ENCODE peak calls at places on chromosomes 7 and 10, in six cellular contexts. C is transverse colon; L is K562; I is colonic mucosa; E is heart left ventricle; U is CD8-positive, alpha-beta memory T cell. S is an unnamed sample.

GRCh38 chr7:67413670-67414069 is 417.0 kb downstream of the TYW1 start:
- DNase-seq in C (no peak), L (no peak), I (no peak), E (no peak), U (no peak), S (no peak)

GRCh38 chr7:12130664-12131063 is 80.4 kb upstream of the TMEM106B start:
- DNase-seq in C (no peak), L (no peak), I (no peak), E (no peak), U (no peak), S (no peak)

GRCh38 chr7:25732771-25733217 is 419.2 kb upstream of the NFE2L3 start:
- DNase-seq in C (no peak), L (no peak), I (no peak), E (no peak), U (no peak), S (no peak)

GRCh38 chr7:47497367-47498096 is 84.4 kb downstream of the TNS3 start:
- DNase-seq in C (no peak), L (no peak), I (no peak), E (no peak), U (no peak), S (no peak)

GRCh38 chr10:102117391-102118159 is 2.6 kb downstream of the LDB1 start:
- DNase-seq in C (peak; percentile 81), L (no peak), I (peak; percentile 77), E (peak; percentile 89), U (peak; percentile 51), S (peak; percentile 90)

GRCh38 chr7:83271212-83272099 is 108.8 kb upstream of the PCLO start:
- DNase-seq in C (no peak), L (no peak), I (no peak), E (no peak), U (no peak), S (no peak)

GRCh38 chr10:33334170-33334838 is at the start of gene NRP1:
- DNase-seq in C (peak; percentile 32), L (no peak), I (peak; percentile 39), E (peak; percentile 63), U (no peak), S (peak; percentile 23)

GRCh38 chr10:5596611-5597341 is 69.6 kb downstream of the ASB13 start:
- DNase-seq in C (no peak), L (no peak), I (no peak), E (no peak), U (no peak), S (no peak)

GRCh38 chr7:111388016-111388415 is 174.3 kb downstream of the IMMP2L start:
- DNase-seq in C (no peak), L (no peak), I (no peak), E (no peak), U (no peak), S (no peak)

GRCh38 chr7:140607441-140607989 is 33.1 kb downstream of the DENND2A start:
- DNase-seq in C (peak; percentile 36), L (no peak), I (peak; percentile 39), E (peak; percentile 79), U (no peak), S (peak; percentile 26)

GRCh38 chr7:15602236-15602635 is 40.4 kb upstream of the AGMO start:
- DNase-seq in C (no peak), L (no peak), I (no peak), E (no peak), U (no peak), S (no peak)

GRCh38 chr7:31114593-31115343 is 62.7 kb downstream of the ADCYAP1R1 start:
- DNase-seq in C (no peak), L (no peak), I (no peak), E (no peak), U (no peak), S (no peak)

GRCh38 chr10:74194545-74194944 is 43.5 kb downstream of the ADK start:
- DNase-seq in C (no peak), L (no peak), I (no peak), E (no peak), U (no peak), S (no peak)

GRCh38 chr7:44279731-44280505 is 45.5 kb downstream of the CAMK2B start:
- DNase-seq in C (peak; percentile 4), L (peak; percentile 39), I (no peak), E (no peak), U (no peak), S (no peak)

GRCh38 chr7:105388373-105389089 is at the start of gene SRPK2:
- DNase-seq in C (peak; percentile 84), L (peak; percentile 98), I (peak; percentile 82), E (peak; percentile 84), U (peak; percentile 64), S (peak; percentile 81)

GRCh38 chr7:24725554-24726260 is 31.6 kb downstream of the GSDME start:
- DNase-seq in C (no peak), L (no peak), I (no peak), E (no peak), U (no peak), S (no peak)

GRCh38 chr7:99742737-99743394 is 7.9 kb upstream of the CYP3A7 start:
- DNase-seq in C (no peak), L (no peak), I (no peak), E (no peak), U (no peak), S (no peak)

GRCh38 chr7:123966936-123967335 is 41.9 kb downstream of the SPAM1 start:
- DNase-seq in C (no peak), L (no peak), I (no peak), E (no peak), U (no peak), S (no peak)

GRCh38 chr7:40717242-40717641 is 582.4 kb downstream of the SUGCT start:
- DNase-seq in C (peak; percentile 14), L (no peak), I (peak; percentile 39), E (peak; percentile 80), U (no peak), S (peak; percentile 72)

GRCh38 chr7:33854951-33855350 is 50.4 kb upstream of the BMPER start:
- DNase-seq in C (no peak), L (no peak), I (no peak), E (no peak), U (no peak), S (no peak)

GRCh38 chr10:124000792-124001201 is 92.6 kb downstream of the CHST15 start:
- DNase-seq in C (no peak), L (no peak), I (no peak), E (no peak), U (no peak), S (no peak)

GRCh38 chr10:132926777-132927650 is 15.4 kb downstream of the CFAP46 start:
- DNase-seq in C (no peak), L (no peak), I (no peak), E (no peak), U (no peak), S (peak; percentile 4)

GRCh38 chr7:55062106-55062499 is 43.3 kb downstream of the EGFR start:
- DNase-seq in C (no peak), L (no peak), I (no peak), E (no peak), U (no peak), S (no peak)

GRCh38 chr10:29397221-29397620 is 108.4 kb downstream of the LYZL1 start:
- DNase-seq in C (no peak), L (no peak), I (no peak), E (no peak), U (no peak), S (no peak)

GRCh38 chr10:86203162-86203905 is 163.3 kb downstream of the GRID1 start:
- DNase-seq in C (no peak), L (peak; percentile 10), I (no peak), E (peak; percentile 25), U (no peak), S (no peak)

GRCh38 chr10:129972145-129972965 is 8.3 kb upstream of the EBF3 start:
- DNase-seq in C (no peak), L (no peak), I (no peak), E (no peak), U (no peak), S (no peak)

GRCh38 chr7:88090671-88091070 is 129.2 kb downstream of the SRI start:
- DNase-seq in C (no peak), L (no peak), I (no peak), E (no peak), U (no peak), S (no peak)

GRCh38 chr10:71848325-71849277 is 2.5 kb downstream of the PSAP start:
- DNase-seq in C (no peak), L (no peak), I (no peak), E (no peak), U (no peak), S (no peak)
- H3K4me3 ChIP-seq in C (no peak overlapping the region), L (peak overlapping the region; percentile 69), I (no peak overlapping the region), E (peak overlapping the region; percentile 90), U (no peak overlapping the region), S (no peak overlapping the region)

GRCh38 chr10:24385776-24386175 is 176.8 kb downstream of the KIAA1217 start:
- DNase-seq in C (no peak), L (no peak), I (no peak), E (peak; percentile 61), U (no peak), S (no peak)

GRCh38 chr10:24383681-24384106 is 174.8 kb downstream of the KIAA1217 start:
- DNase-seq in C (peak; percentile 91), L (peak; percentile 80), I (peak; percentile 91), E (peak; percentile 88), U (no peak), S (peak; percentile 96)

GRCh38 chr10:24382596-24382978 is 173.6 kb downstream of the KIAA1217 start:
- DNase-seq in C (no peak), L (no peak), I (no peak), E (no peak), U (no peak), S (no peak)

GRCh38 chr10:24382979-24383663 is 174.2 kb downstream of the KIAA1217 start:
- DNase-seq in C (peak; percentile 22), L (no peak), I (peak; percentile 63), E (no peak), U (no peak), S (no peak)

DNA sequence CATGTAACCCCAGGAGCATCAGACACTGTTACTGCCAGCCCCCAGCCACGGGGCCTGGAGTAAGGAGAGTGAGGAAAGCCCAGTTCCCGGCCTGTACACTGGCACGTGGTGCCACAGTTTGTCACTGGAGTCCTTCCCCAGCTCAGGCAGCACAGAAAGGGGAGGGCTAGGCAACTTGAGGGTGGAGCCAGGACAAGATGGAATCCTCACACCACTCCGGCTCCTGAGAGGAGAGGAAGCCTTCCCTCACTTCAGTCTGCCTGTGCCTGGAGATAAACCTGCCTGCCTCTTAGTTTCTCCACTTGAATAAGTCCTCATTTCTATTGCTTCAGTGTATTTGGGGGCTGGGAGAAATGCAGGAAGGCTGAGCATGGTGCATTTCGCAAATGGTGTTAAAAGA is 176.0 kb downstream of the KIAA1217 start:
- DNase-seq in C (no peak), L (no peak), I (no peak), E (no peak), U (no peak), S (no peak)
- H3K27ac ChIP-seq in C (no peak overlapping the region), L (no peak overlapping the region), I (no peak overlapping the region), E (peak overlapping the region; percentile 15), U (no peak overlapping the region), S (peak overlapping the region; percentile 96)

GRCh38 chr10:87895430-87895829 is 32.0 kb downstream of the PTEN start:
- DNase-seq in C (no peak), L (no peak), I (no peak), E (no peak), U (no peak), S (no peak)
- H3K36me3 ChIP-seq in C (no peaks in the 10 kb centered on the region), L (no peaks in the 10 kb centered on the region), I (no peaks in the 10 kb centered on the region), E (peaks cover 10% of the 10 kb centered on the region), U (no peaks in the 10 kb centered on the region), S (no peaks in the 10 kb centered on the region)

DNA sequence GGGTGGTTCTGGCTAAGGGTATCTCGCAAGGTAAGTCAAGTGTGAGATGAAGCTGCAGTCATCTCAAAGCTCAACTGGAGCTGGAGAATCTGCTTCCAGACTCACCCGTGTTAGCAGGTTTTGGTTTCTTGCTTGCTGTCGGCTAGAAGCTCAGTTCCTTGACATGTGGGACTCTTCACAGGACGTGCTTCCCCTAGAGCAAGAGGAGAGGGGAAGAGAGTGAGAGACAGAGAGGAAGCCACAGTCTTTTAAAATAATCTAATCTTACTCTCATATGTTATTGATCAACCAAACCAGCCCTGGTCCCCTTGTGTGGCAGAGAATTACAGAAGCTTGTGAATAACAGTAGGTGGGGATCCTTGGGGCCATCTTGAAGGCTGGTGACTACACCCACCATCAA is 199.5 kb downstream of the REEP3 start:
- DNase-seq in C (no peak), L (no peak), I (no peak), E (no peak), U (no peak), S (no peak)
- H3K4me3 ChIP-seq in C (no peak overlapping the region), L (no peak overlapping the region), I (no peak overlapping the region), E (no peak overlapping the region), U (no peak overlapping the region), S (no peak overlapping the region)